ENCODE peak calls at places on chromosomes 4 and X, in four cellular contexts. One of them, this sample, is unnamed.

GRCh38 chr4:54099287-54099958 is 540 bp upstream of the GSX2 start:
- DNase-seq in PC-9: no peak
- DNase-seq in MM.1S: no peak
- DNase-seq in GM23338: peak; percentile 67
- DNase-seq in this sample: no peak

GRCh38 chr4:114161809-114162208 is 182.4 kb upstream of the ARSJ start:
- DNase-seq in PC-9: no peak
- DNase-seq in MM.1S: no peak
- DNase-seq in GM23338: peak; percentile 25
- DNase-seq in this sample: no peak

GRCh38 chrX:39000802-39001201 is 199.5 kb downstream of the MID1IP1 start:
- DNase-seq in PC-9: no peak
- DNase-seq in MM.1S: no peak
- DNase-seq in GM23338: no peak
- DNase-seq in this sample: no peak

GRCh38 chrX:776529-777230 is 146.1 kb downstream of the SHOX start:
- DNase-seq in PC-9: peak; percentile 58
- DNase-seq in MM.1S: no peak
- DNase-seq in GM23338: no peak
- DNase-seq in this sample: no peak

GRCh38 chrX:103628386-103629290 is at the start of gene TCEAL1:
- DNase-seq in PC-9: no peak
- DNase-seq in MM.1S: peak; percentile 67
- DNase-seq in GM23338: peak; percentile 58
- DNase-seq in this sample: peak; percentile 63

GRCh38 chrX:31266172-31267076 is 194.6 kb upstream of the FTHL17 start:
- DNase-seq in PC-9: peak; percentile 29
- DNase-seq in MM.1S: peak; percentile 55
- DNase-seq in GM23338: peak; percentile 60
- DNase-seq in this sample: peak; percentile 44

GRCh38 chr4:17562157-17562556 is 14.8 kb upstream of the LAP3 start:
- DNase-seq in PC-9: no peak
- DNase-seq in MM.1S: no peak
- DNase-seq in GM23338: peak; percentile 28
- DNase-seq in this sample: peak; percentile 12

GRCh38 chr4:105417624-105418023 is 56.2 kb downstream of the PPA2 start:
- DNase-seq in PC-9: no peak
- DNase-seq in MM.1S: no peak
- DNase-seq in GM23338: no peak
- DNase-seq in this sample: no peak

GRCh38 chr4:26071688-26072087 is 157.7 kb downstream of the SMIM20 start:
- DNase-seq in PC-9: no peak
- DNase-seq in MM.1S: no peak
- DNase-seq in GM23338: no peak
- DNase-seq in this sample: no peak

GRCh38 chr4:169030575-169030982 is 20.5 kb upstream of the CBR4 start:
- DNase-seq in PC-9: no peak
- DNase-seq in MM.1S: no peak
- DNase-seq in GM23338: no peak
- DNase-seq in this sample: peak; percentile 35

GRCh38 chr4:6534618-6535328 is 40.2 kb upstream of the MAN2B2 start:
- DNase-seq in PC-9: no peak
- DNase-seq in MM.1S: no peak
- DNase-seq in GM23338: no peak
- DNase-seq in this sample: no peak

GRCh38 chr4:6532102-6532501 is 42.9 kb upstream of the MAN2B2 start:
- DNase-seq in PC-9: no peak
- DNase-seq in MM.1S: no peak
- DNase-seq in GM23338: no peak
- DNase-seq in this sample: no peak

GRCh38 chr4:6534050-6534449 is 40.9 kb upstream of the MAN2B2 start:
- DNase-seq in PC-9: no peak
- DNase-seq in MM.1S: no peak
- DNase-seq in GM23338: no peak
- DNase-seq in this sample: no peak

GRCh38 chr4:6530964-6531363 is 44.0 kb upstream of the MAN2B2 start:
- DNase-seq in PC-9: no peak
- DNase-seq in MM.1S: no peak
- DNase-seq in GM23338: no peak
- DNase-seq in this sample: no peak

DNA sequence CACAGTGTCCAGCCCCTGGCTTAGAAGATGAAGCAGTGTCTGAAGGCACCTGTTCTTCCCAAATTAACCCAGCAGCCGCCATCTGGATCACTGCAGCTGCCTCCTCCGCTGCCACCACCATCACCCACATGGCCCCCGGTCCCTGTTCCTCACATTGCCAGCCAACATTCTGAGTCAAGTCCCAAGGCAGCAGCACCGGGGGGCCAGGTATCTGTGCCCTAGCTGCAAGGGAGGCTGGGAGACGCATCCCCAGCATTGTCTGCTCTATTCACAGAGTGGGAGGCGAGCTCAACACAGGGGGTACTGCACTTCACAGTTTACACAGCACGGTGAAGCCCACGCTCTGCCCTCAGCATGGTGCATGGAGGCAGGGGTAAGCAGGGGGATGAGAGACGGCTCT is 42.3 kb upstream of the MAN2B2 start:
- DNase-seq in PC-9: no peak
- DNase-seq in MM.1S: no peak
- DNase-seq in GM23338: no peak
- DNase-seq in this sample: no peak
- H3K9me2 ChIP-seq in PC-9: no peaks in the 10 kb centered on the region
- H3K9me2 ChIP-seq in MM.1S: no peaks in the 10 kb centered on the region
- H3K9me2 ChIP-seq in GM23338: no peaks in the 10 kb centered on the region
- H3K9me2 ChIP-seq in this sample: no peaks in the 10 kb centered on the region

DNA sequence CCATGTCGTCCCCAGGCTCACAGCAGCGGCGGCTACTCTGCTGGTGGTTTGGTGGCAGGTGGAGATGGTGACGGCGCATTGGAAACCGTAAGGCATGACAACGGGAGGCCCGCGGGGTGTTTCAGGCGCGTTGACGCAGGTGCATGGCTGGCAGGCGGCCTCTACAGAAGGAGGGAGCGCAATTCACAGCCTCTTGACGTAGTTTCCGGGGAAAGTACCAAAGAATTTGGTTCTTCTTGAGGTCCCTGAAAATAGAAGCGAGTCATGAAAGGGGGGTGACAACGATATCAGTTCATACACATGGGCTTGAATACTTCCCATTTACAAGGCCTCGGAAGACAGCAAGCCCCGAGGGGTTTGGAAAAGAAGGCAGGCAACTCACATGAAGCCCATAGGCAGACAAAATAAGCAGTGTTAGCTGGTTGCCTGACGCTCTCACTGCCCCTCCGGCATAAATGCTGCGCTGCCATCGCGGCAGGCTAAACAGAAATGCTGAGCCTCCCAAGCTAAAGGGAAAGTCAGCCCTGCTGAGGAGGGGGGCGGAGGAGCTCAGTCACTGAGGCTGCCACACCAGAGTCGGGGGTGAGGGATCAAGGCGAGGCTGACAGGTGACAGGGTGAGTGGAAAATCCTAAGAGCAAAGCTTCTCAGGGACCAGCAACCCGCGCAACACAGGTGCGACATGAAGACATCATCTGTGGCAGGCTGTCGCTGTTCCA is 52.3 kb upstream of the PDLIM3 start:
- DNase-seq in PC-9: no peak
- DNase-seq in MM.1S: peak; percentile 97
- DNase-seq in GM23338: peak; percentile 95
- DNase-seq in this sample: no peak
- TF ChIP-seq EZH2 in PC-9: no peak
- TF ChIP-seq EZH2 in MM.1S: no peak
- TF ChIP-seq EZH2 in GM23338: no peak
- TF ChIP-seq EZH2 in this sample: no peak

GRCh38 chr4:99644453-99644852 is 13.2 kb downstream of the C4orf54 start:
- DNase-seq in PC-9: no peak
- DNase-seq in MM.1S: no peak
- DNase-seq in GM23338: no peak
- DNase-seq in this sample: no peak
- H3K9me2 ChIP-seq in PC-9: no peaks in the 10 kb centered on the region
- H3K9me2 ChIP-seq in MM.1S: no peaks in the 10 kb centered on the region
- H3K9me2 ChIP-seq in GM23338: no peaks in the 10 kb centered on the region
- H3K9me2 ChIP-seq in this sample: no peaks in the 10 kb centered on the region

GRCh38 chrX:40172980-40173661 is 75.4 kb upstream of the BCOR start:
- DNase-seq in PC-9: no peak
- DNase-seq in MM.1S: no peak
- DNase-seq in GM23338: no peak
- DNase-seq in this sample: no peak
- TF ChIP-seq EZH2 in PC-9: no peak
- TF ChIP-seq EZH2 in MM.1S: no peak
- TF ChIP-seq EZH2 in GM23338: no peak
- TF ChIP-seq EZH2 in this sample: no peak

DNA sequence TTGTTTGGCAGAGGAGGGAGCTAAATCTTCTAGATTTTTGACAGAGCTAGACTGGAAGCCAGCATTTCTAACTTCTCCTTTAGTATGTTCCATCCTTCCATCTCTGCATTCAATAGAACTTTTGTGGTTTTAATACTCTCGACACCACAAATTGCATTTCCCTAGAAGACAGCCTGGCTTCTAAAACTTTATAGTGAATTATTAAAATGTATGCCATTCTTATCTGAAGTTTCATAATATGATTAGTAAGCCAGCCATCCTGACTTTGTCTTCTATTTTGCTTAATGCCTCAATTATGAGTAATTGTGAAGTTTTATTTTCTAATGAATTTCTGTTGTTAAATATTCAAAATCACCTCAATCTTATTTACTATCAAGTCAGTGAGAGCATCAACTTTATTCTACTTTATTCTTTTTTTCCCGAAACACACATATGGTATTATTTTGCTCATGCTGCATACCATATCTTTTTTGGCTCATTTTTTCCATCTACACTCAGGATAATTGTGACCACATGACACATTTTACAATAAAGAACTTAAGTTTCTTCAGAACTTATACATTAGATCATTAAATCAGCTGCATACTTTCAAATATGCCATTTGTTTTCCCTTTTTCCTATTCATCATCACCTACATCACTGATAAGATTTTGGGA is 30.2 kb downstream of the EDNRA start:
- DNase-seq in PC-9: no peak
- DNase-seq in MM.1S: no peak
- DNase-seq in GM23338: no peak
- DNase-seq in this sample: peak; percentile 42
- H3K9me2 ChIP-seq in PC-9: no peaks in the 10 kb centered on the region
- H3K9me2 ChIP-seq in MM.1S: no peaks in the 10 kb centered on the region
- H3K9me2 ChIP-seq in GM23338: no peaks in the 10 kb centered on the region
- H3K9me2 ChIP-seq in this sample: no peaks in the 10 kb centered on the region

GRCh38 chrX:107207089-107207488 is 678 bp downstream of the DNAAF6 start:
- DNase-seq in PC-9: no peak
- DNase-seq in MM.1S: no peak
- DNase-seq in GM23338: no peak
- DNase-seq in this sample: no peak
- TF ChIP-seq EZH2 in PC-9: no peak
- TF ChIP-seq EZH2 in MM.1S: no peak
- TF ChIP-seq EZH2 in GM23338: no peak
- TF ChIP-seq EZH2 in this sample: no peak